ENCODE peak calls at places on chromosomes 16 and 17, in four cellular contexts. Y is IMR-90, S is uterus, A is adrenal gland. J is an unnamed sample. For H3K4me1, the result is how much of the 10 kb centered on the place peaks cover.

GRCh38 chr16:79970551-79971236 is 370.2 kb upstream of the MAF start:
- DNase-seq in Y (no peak), S (peak), A (peak), J (peak)

GRCh38 chr16:88084881-88085280 is 133.6 kb downstream of the BANP start:
- DNase-seq in Y (peak), S (no peak), A (peak), J (no peak)

GRCh38 chr17:20022701-20023100 is 13.5 kb downstream of the SPECC1 start:
- DNase-seq in Y (no peak), S (no peak), A (no peak), J (no peak)

GRCh38 chr17:55959756-55960155 is 193.5 kb upstream of the ANKFN1 start:
- DNase-seq in Y (no peak), S (no peak), A (no peak), J (no peak)

GRCh38 chr16:54462151-54462651 is 175.6 kb upstream of the IRX3 start:
- DNase-seq in Y (no peak), S (no peak), A (no peak), J (no peak)

GRCh38 chr16:49698931-49699715 is 156.8 kb downstream of the ZNF423 start:
- DNase-seq in Y (no peak), S (peak), A (no peak), J (no peak)

GRCh38 chr17:79620207-79621038 is 9.6 kb upstream of the RBFOX3 start:
- DNase-seq in Y (no peak), S (peak), A (no peak), J (peak)

GRCh38 chr17:46264456-46265198 is 30.3 kb upstream of the LRRC37A start:
- DNase-seq in Y (peak), S (no peak), A (no peak), J (no peak)

GRCh38 chr17:14753383-14753782 is 452.5 kb downstream of the HS3ST3B1 start:
- DNase-seq in Y (no peak), S (no peak), A (no peak), J (no peak)

GRCh38 chr16:79295746-79296145 is 304.8 kb downstream of the MAF start:
- DNase-seq in Y (no peak), S (no peak), A (no peak), J (no peak)

DNA sequence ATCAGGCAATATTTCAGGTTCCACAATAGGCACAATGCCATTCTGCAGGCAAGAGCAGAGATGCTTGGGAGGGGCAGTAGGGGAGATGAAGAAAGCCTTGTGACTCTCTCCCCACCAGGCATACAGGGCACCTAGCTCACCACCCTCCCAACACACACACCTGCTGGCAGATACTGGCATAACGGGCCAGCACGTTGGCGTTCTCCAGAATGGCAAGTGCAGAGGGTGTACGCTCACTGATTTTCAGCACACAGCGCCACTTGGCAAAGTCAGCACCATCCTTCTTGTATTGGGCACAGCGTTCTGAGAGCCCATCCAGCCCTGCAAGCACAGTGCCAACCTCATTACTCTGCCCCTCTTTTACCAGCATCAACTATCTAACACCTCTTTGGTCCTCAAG is 2.2 kb downstream of the ALDOC start:
- DNase-seq in Y (no peak), S (no peak), A (no peak), J (no peak)
- H3K4me1 ChIP-seq in Y (under half), S (under half), A (under half), J (under half)

GRCh38 chr16:10942352-10943297 is at the start of gene DEXI:
- DNase-seq in Y (peak), S (peak), A (peak), J (peak)
- TF ChIP-seq POLR2A in Y (no peak), S (peak), A (no peak), J (peak)

GRCh38 chr17:45229681-45230409 is 8.2 kb downstream of the FMNL1 start:
- DNase-seq in Y (no peak), S (no peak), A (no peak), J (no peak)
- H3K4me1 ChIP-seq in Y (under half), S (under half), A (under half), J (under half)

GRCh38 chr17:5565808-5566207 is 18.5 kb downstream of the NLRP1 start:
- DNase-seq in Y (no peak), S (no peak), A (no peak), J (no peak)
- TF ChIP-seq POLR2A in Y (no peak), S (no peak), A (no peak), J (no peak)

GRCh38 chr16:3810818-3811217 is 69.7 kb downstream of the CREBBP start:
- DNase-seq in Y (no peak), S (no peak), A (no peak), J (no peak)
- H3K4me1 ChIP-seq in Y (under half), S (under half), A (under half), J (under half)

GRCh38 chr17:61442878-61443474 is 9.2 kb upstream of the TBX4 start:
- DNase-seq in Y (no peak), S (no peak), A (no peak), J (no peak)

GRCh38 chr17:61443475-61443882 is 8.7 kb upstream of the TBX4 start:
- DNase-seq in Y (no peak), S (no peak), A (no peak), J (peak)

GRCh38 chr17:61444075-61444474 is 8.1 kb upstream of the TBX4 start:
- DNase-seq in Y (no peak), S (no peak), A (no peak), J (no peak)

GRCh38 chr17:61442136-61442775 is 10.0 kb upstream of the TBX4 start:
- DNase-seq in Y (no peak), S (no peak), A (no peak), J (no peak)

GRCh38 chr17:61440697-61441096 is 11.5 kb upstream of the TBX4 start:
- DNase-seq in Y (no peak), S (no peak), A (no peak), J (no peak)
- TF ChIP-seq POLR2A in Y (no peak), S (no peak), A (no peak), J (no peak)

GRCh38 chr17:29710891-29711418 is 88.2 kb upstream of the CORO6 start:
- DNase-seq in Y (peak), S (no peak), A (no peak), J (no peak)
- H3K4me1 ChIP-seq in Y (under half), S (under half), A (under half), J (under half)

GRCh38 chr16:66935319-66936011 is at the start of gene CES2:
- DNase-seq in Y (peak), S (no peak), A (peak), J (peak)
- TF ChIP-seq POLR2A in Y (peak), S (no peak), A (no peak), J (no peak)

GRCh38 chr17:75550139-75550465 is 24.6 kb downstream of the LLGL2 start:
- DNase-seq in Y (no peak), S (no peak), A (no peak), J (no peak)

GRCh38 chr17:75553553-75554110 is 28.1 kb downstream of the LLGL2 start:
- DNase-seq in Y (no peak), S (no peak), A (no peak), J (no peak)

GRCh38 chr17:75551276-75551675 is 25.8 kb downstream of the LLGL2 start:
- DNase-seq in Y (no peak), S (no peak), A (peak), J (peak)

GRCh38 chr17:75552847-75553552 is 27.5 kb downstream of the LLGL2 start:
- DNase-seq in Y (peak), S (no peak), A (no peak), J (no peak)

DNA sequence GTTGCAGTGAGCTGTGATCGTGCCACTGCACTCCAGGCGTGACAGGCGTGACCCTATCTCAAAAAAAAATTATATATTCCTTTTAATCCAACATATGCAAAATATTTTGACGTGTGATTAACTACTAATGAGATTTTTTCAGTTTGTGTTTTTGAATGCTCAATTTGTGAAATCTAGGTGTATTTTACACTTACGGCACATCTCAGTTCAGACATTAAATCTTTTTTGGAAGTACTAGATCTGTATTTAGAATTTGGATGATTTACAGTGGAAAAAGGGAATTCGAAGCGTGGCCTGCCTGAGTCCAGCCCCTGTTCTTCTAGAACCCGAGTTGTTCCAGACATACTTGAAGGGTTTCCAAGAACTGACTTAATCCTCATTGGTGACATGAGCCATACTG is 26.9 kb downstream of the LLGL2 start:
- DNase-seq in Y (no peak), S (no peak), A (no peak), J (no peak)
- H3K4me1 ChIP-seq in Y (under half), S (under half), A (under half), J (under half)

DNA sequence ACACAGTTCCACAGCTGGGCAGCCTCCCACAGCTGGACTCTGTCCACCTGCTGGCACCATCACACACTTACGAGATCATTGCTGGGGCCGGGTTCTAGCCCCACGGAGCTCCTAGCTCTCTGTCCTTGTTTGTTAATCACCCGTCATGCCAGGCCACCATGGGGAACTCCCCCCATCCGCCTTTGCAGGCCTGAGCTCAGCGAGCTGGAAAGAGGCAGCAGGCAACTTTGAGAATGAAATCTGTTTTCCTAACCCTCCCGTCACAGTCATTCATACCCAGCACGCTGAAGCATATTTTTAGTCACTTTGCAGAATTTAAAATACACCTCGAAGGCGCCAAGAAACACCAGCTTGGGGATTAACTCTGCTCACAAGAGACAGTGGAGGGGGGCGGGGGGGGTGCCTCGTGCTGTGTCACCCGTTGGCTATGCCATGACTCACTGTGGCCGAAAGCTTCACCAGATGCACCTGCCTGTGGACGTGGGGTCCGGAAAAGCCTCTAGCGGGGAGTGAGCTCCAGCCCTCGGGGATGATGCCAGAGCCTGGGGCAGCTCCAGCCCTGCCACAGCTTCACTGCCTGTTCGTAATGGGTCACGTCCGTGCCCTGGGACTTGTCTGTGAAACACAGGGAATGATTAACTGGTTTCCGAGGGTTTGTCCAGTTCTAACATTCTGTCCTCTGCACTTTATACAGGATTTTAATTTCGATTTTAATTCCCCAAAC is 1.4 kb upstream of the SPNS2 start:
- DNase-seq in Y (peak), S (no peak), A (no peak), J (no peak)
- TF ChIP-seq POLR2A in Y (no peak), S (no peak), A (no peak), J (no peak)